ENCODE peak calls at places on chromosomes 5 and 9, in four cellular contexts. P, V, L and M are unnamed samples.

GRCh38 chr9:86126998-86127972 is 27.9 kb upstream of the GOLM1 start:
- DNase-seq in V (peak), L (no peak), P (peak), M (no peak)

GRCh38 chr5:81268797-81269196 is 32.6 kb upstream of the ZCCHC9 start:
- DNase-seq in L (no peak), V (peak), P (no peak), M (no peak)

GRCh38 chr9:18014556-18014955 is 435.7 kb downstream of the SH3GL2 start:
- DNase-seq in P (no peak), L (no peak), V (peak), M (no peak)

GRCh38 chr5:88756953-88757352 is 126.0 kb downstream of the MEF2C start:
- DNase-seq in V (no peak), P (no peak), L (no peak), M (no peak)

GRCh38 chr5:174323878-174324281 is 278.4 kb downstream of the NSG2 start:
- DNase-seq in P (no peak), V (peak), L (no peak), M (no peak)

GRCh38 chr5:67267522-67268232 is 71.1 kb upstream of the CD180 start:
- DNase-seq in V (no peak), P (no peak), L (no peak), M (no peak)

GRCh38 chr9:133677126-133678010 is 41.2 kb downstream of the DBH start:
- DNase-seq in V (no peak), P (no peak), L (peak), M (peak)

GRCh38 chr5:90473321-90474234 is 993 bp downstream of the MBLAC2 start:
- DNase-seq in V (peak), P (peak), L (peak), M (peak)

GRCh38 chr9:137446851-137447471 is 5.8 kb upstream of the ENTPD8 start:
- DNase-seq in V (no peak), P (no peak), L (no peak), M (no peak)

GRCh38 chr9:93600504-93600903 is 24.1 kb downstream of the PHF2 start:
- DNase-seq in L (no peak), V (no peak), P (no peak), M (no peak)

GRCh38 chr9:105415344-105415980 is 32.4 kb upstream of the FSD1L start:
- DNase-seq in V (peak), P (peak), L (peak), M (peak)

GRCh38 chr5:104429911-104430310 is 867.3 kb upstream of the NUDT12 start:
- DNase-seq in V (no peak), L (no peak), P (no peak), M (no peak)

GRCh38 chr9:136339173-136339957 is 12.0 kb downstream of the GPSM1 start:
- DNase-seq in P (peak), L (peak), V (peak), M (no peak)

GRCh38 chr9:93591706-93592388 is 15.5 kb downstream of the PHF2 start:
- DNase-seq in V (no peak), P (no peak), L (no peak), M (no peak)

GRCh38 chr9:27436234-27436633 is 87.9 kb upstream of the IFNK start:
- DNase-seq in L (no peak), P (no peak), V (no peak), M (no peak)

GRCh38 chr9:37943329-37944265 is 39.7 kb upstream of the SLC25A51 start:
- DNase-seq in V (peak), L (no peak), P (no peak), M (no peak)

GRCh38 chr5:84450617-84451414 is 66.1 kb upstream of the EDIL3 start:
- DNase-seq in P (no peak), L (no peak), V (peak), M (no peak)

GRCh38 chr9:78314953-78315870 is 18.3 kb downstream of the PSAT1 start:
- DNase-seq in L (no peak), P (no peak), V (peak), M (no peak)

GRCh38 chr9:17004500-17004899 is 130.3 kb upstream of the CNTLN start:
- DNase-seq in P (no peak), L (no peak), V (peak), M (no peak)

GRCh38 chr9:27407966-27408365 is 111.0 kb upstream of the EQTN start:
- DNase-seq in L (no peak), P (no peak), V (peak), M (no peak)

GRCh38 chr5:112957970-112958773 is 18.4 kb upstream of the DCP2 start:
- DNase-seq in L (no peak), P (no peak), V (peak), M (no peak)

GRCh38 chr5:15026944-15027343 is 155.4 kb upstream of the ANKH start:
- DNase-seq in L (no peak), V (no peak), P (no peak), M (no peak)

GRCh38 chr9:134892221-134892620 is 11.6 kb downstream of the FCN2 start:
- DNase-seq in V (no peak), P (no peak), L (no peak), M (no peak)

GRCh38 chr9:90821697-90822096 is 20.1 kb downstream of the SYK start:
- DNase-seq in L (no peak), V (peak), P (no peak), M (no peak)

GRCh38 chr5:148374693-148375360 is 8.9 kb upstream of the FBXO38 start:
- DNase-seq in V (peak), L (peak), P (no peak), M (no peak)

GRCh38 chr9:128057724-128058409 is 9.3 kb downstream of the NAIF1 start:
- DNase-seq in P (no peak), V (no peak), L (no peak), M (no peak)
- H3K27ac ChIP-seq in P (peak), V (no peak), L (no peak), M (no peak)

GRCh38 chr9:94911211-94911610 is 184.7 kb downstream of the AOPEP start:
- DNase-seq in L (no peak), P (no peak), V (no peak), M (no peak)

GRCh38 chr9:94908583-94909249 is 182.2 kb downstream of the AOPEP start:
- DNase-seq in L (no peak), P (no peak), V (no peak), M (no peak)

GRCh38 chr9:94909965-94910730 is 183.6 kb downstream of the AOPEP start:
- DNase-seq in V (no peak), P (no peak), L (no peak), M (no peak)

GRCh38 chr9:94908041-94908563 is 181.6 kb downstream of the AOPEP start:
- DNase-seq in V (peak), P (no peak), L (no peak), M (no peak)

GRCh38 chr9:94909250-94909894 is 182.9 kb downstream of the AOPEP start:
- DNase-seq in V (no peak), L (no peak), P (no peak), M (no peak)
- H3K27ac ChIP-seq in V (no peak), L (no peak), P (no peak), M (no peak)

DNA sequence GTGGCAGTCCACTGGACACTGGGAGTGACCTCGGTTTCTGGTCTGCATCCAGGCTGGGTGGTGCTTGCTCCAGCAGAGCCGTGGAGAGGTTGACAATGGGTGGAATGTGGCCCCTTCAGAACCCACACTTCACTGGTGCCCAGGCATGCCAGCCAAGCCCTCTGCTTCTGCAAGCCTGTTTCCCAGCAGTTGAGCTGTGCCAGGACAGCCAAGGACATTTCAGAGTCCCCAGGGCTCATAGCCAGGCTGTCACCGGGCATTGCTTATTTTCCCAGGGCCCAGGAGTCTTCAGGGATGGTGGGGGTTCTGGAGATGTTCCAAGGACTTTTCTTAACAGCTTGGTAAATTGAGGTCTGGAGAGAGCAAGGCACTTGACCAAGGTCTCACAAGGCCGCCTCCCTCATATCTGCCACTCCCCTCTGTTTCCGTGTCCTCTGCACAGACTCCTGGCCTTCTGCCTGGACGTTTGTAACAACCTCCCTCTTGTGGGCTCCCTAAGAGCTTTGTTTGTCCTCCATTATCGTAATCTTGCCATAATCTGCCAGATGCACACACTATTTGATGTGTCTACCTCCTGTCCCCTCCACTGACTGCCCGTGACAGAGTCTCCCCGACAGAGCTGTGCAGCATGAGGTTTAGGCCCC is 3.8 kb upstream of the NDST1 start:
- DNase-seq in P (no peak), V (no peak), L (no peak), M (no peak)
- H3K27ac ChIP-seq in P (peak), V (no peak), L (no peak), M (no peak)

GRCh38 chr5:179793470-179794139 is at the start of gene LTC4S:
- DNase-seq in V (peak), P (no peak), L (peak), M (peak)

GRCh38 chr5:179795049-179795862 is 1.5 kb downstream of the LTC4S start:
- DNase-seq in V (no peak), P (no peak), L (no peak), M (no peak)

GRCh38 chr5:179794575-179794974 is 789 bp downstream of the LTC4S start:
- DNase-seq in L (no peak), V (no peak), P (no peak), M (no peak)

GRCh38 chr5:179792612-179793469 is 945 bp upstream of the LTC4S start:
- DNase-seq in L (no peak), P (no peak), V (no peak), M (no peak)

DNA sequence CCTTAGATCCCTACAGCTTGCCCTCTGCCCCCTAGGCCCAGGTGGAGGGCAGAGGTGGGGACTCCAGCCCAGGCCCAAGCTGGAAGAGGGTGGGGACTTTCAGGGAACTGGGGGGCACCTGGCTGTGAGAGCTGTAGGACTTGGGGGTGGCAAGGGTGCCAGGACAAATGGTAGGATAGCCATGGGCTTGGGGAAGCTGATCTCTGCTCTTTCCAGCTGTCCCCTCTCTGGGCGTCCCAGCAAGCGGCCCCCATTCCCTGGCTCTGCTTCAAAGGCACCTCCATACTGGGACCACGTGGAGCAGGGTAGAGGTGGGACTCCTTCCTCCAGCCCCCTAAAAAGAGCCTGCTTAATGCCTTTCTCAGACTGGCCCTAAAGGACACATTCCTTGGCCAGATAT is 385 bp downstream of the LTC4S start:
- DNase-seq in V (no peak), L (no peak), P (no peak), M (no peak)
- H3K27ac ChIP-seq in V (no peak), L (no peak), P (peak), M (no peak)

DNA sequence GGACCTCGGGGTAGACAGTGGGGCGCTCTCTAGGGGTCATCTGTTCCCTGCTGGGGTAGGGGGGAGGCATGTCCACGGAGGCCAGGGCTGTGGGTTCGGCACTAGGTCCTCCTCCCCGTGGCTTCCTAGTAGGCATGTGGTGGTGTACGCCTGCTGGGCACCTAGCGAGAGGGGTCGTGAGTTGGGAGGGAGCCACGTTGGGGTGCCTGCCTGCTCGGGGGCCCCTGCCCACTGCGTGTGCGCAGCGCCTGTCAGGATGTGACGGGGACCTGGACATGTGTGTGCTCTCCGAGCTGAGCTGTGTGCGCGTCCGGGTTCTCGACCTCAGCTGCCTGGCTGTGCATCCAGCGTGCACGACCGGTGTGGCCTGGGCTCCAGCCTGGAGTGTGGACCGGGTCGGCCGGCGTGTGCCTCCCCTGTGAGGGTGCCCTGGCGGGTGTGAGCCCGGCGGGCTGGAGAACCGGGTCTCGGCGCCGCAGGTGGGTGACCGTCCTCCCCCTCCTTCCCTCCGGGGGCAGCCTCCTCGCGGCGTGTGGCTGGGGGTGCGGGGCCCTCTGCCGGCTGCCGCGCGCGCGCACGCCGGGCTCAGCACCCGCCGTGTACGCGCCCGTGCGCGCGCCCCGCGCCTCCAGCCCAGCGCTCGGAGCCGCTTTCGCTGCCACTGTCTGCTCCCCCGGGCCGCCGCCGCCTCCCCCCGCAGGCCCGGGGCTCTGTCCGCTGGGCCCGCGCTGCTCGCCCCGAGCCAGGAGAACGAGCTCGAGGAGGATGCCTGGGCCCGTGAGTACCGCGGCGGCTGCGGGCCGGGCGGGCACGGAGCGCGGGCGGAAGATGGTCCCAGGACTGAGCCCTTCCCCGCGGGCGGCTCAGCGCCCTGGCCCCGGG is at the start of gene PRR7:
- DNase-seq in P (no peak), V (peak), L (peak), M (peak)
- H3K27ac ChIP-seq in P (peak), V (peak), L (peak), M (peak)

DNA sequence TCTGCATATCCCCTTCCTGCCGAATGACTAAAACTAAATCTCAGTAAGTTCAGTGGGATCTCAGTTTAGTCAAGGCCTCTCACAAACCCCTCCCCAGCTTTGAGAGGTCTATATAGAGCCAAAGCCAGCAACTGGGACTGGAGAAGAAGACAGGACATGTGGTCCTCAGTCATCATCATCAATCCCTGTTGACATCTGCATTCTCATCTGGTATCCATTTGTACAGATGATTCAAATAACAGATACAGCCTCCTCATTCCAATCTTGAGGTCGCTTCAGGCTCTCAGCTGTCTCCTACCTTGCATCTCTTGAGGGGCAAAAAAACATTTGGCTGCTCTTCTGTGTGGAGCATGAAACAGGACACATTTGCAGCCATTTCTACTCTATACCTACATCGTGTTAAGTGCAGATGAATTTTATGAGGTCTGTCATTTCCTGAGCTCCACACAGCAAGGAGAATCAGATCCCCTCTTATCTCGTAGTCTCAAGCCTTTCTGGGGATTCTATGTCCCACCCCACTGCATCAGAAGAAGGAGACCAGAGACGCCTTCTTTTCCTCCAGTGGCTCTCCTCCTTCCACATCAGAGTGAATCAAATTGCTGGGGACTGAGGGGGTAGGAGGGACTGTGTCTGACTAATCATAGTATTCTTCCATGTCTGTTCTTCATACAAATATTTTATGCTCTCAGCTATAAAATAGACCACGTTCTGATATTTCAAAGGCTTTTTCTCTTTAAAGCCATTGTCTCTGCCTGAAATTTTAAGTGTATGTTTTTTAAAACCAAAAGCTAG is 4.7 kb upstream of the RECK start:
- DNase-seq in P (no peak), L (no peak), V (no peak), M (no peak)
- H3K27ac ChIP-seq in P (no peak), L (no peak), V (peak), M (no peak)